ENCODE peak calls at places on chromosomes 4 and X, in nine cellular contexts. I is activated naive CD4-positive, alpha-beta T cell treated with anti-CD3 and anti-CD28 coated beads, Interleukin-2, amount 50 U/mL, for 72 hours; F is stimulated activated CD8-positive, alpha-beta memory T cell treated with anti-CD3 and anti-CD28 coated beads, Interleukin-7, amount 100 ng/mL, for 1 hour; U is astrocyte of the spinal cord; O is NCI-H2029; V is LHCN-M2; S is choroid plexus epithelial cell; M is WERI-Rb-1; T is activated T-helper 9 cell treated with anti-CD3 and anti-CD28 coated beads, Interleukin-2, amount 50 U/mL, for 16 hours. E is an unnamed sample.
A peak's percentile ranks its signal among the peaks of the same experiment; 100 is the strongest.

GRCh38 chrX:100874240-100874798 is at the start of gene NOX1:
- DNase-seq in S (peak; percentile 23), I (no peak), U (no peak), O (no peak), M (no peak), F (no peak), V (no peak), T (no peak), E (no peak)

GRCh38 chrX:101617211-101618191 is at the start of gene ARMCX6:
- DNase-seq in U (peak; percentile 73), T (peak; percentile 43), M (peak; percentile 74), V (peak; percentile 57), F (peak; percentile 45), I (peak; percentile 61), O (peak; percentile 29), S (peak; percentile 72), E (peak; percentile 77)

GRCh38 chrX:17564689-17565409 is 172.4 kb upstream of the SCML1 start:
- DNase-seq in I (no peak), U (no peak), V (peak; percentile 20), O (no peak), F (no peak), T (no peak), M (no peak), S (peak; percentile 37), E (no peak)

GRCh38 chr4:55356991-55357461 is 11.0 kb downstream of the SRD5A3 start:
- DNase-seq in V (peak; percentile 70), U (peak; percentile 17), T (no peak), I (no peak), O (peak; percentile 23), M (no peak), F (no peak), S (peak; percentile 64), E (no peak)

GRCh38 chrX:153921511-153922285 is 4.4 kb downstream of the ARHGAP4 start:
- DNase-seq in U (no peak), F (no peak), T (no peak), I (no peak), O (no peak), S (no peak), V (peak; percentile 68), M (peak; percentile 85), E (no peak)

GRCh38 chr4:577499-578450 is 1.7 kb upstream of the TMEM271 start:
- DNase-seq in F (no peak), I (peak; percentile 36), S (peak; percentile 17), V (peak; percentile 43), T (no peak), O (no peak), M (no peak), U (peak; percentile 2), E (no peak)

GRCh38 chr4:24473309-24473721 is 111.0 kb downstream of the DHX15 start:
- DNase-seq in M (peak; percentile 48), T (no peak), U (peak; percentile 37), V (peak; percentile 40), I (peak; percentile 3), F (no peak), O (no peak), S (peak; percentile 46), E (peak; percentile 58)

GRCh38 chrX:74925210-74926088 is at the start of gene NEXMIF:
- DNase-seq in O (peak; percentile 38), V (no peak), M (peak; percentile 30), T (no peak), I (no peak), F (no peak), U (no peak), S (peak; percentile 15), E (peak; percentile 59)

GRCh38 chrX:76148753-76149152 is 24.1 kb upstream of the PBDC1 start:
- DNase-seq in O (peak; percentile 10), S (peak; percentile 50), F (no peak), U (peak; percentile 62), I (peak; percentile 17), T (peak; percentile 8), V (peak; percentile 57), M (peak; percentile 27), E (peak; percentile 75)

GRCh38 chrX:9911479-9911878 is 55.7 kb upstream of the CLDN34 start:
- DNase-seq in F (no peak), O (no peak), U (peak; percentile 50), V (no peak), T (no peak), S (peak; percentile 65), I (no peak), M (no peak), E (no peak)

GRCh38 chr4:182978152-182978827 is 61.1 kb upstream of the DCTD start:
- DNase-seq in T (no peak), V (peak; percentile 91), I (no peak), F (no peak), S (peak; percentile 67), M (no peak), O (no peak), U (peak; percentile 47), E (peak; percentile 56)

GRCh38 chrX:97740044-97740443 is 856.3 kb downstream of the RPA4 start:
- DNase-seq in I (no peak), M (no peak), T (no peak), U (no peak), O (no peak), V (peak; percentile 0), F (no peak), S (no peak), E (no peak)

GRCh38 chrX:140764401-140764919 is 54.9 kb downstream of the LINC00632 start:
- DNase-seq in O (no peak), V (peak; percentile 42), T (no peak), I (no peak), F (no peak), M (no peak), U (peak; percentile 44), S (peak; percentile 41), E (peak; percentile 11)

GRCh38 chr4:147355849-147356248 is 125.0 kb upstream of the EDNRA start:
- DNase-seq in S (peak; percentile 97), M (no peak), T (no peak), U (peak; percentile 95), O (no peak), F (no peak), V (peak; percentile 99), I (no peak), E (no peak)

GRCh38 chr4:5967783-5968182 is 50.4 kb downstream of the C4orf50 start:
- DNase-seq in O (no peak), S (no peak), U (no peak), I (no peak), M (peak; percentile 21), V (no peak), F (no peak), T (no peak), E (no peak)

GRCh38 chr4:63302078-63302477 is 1107.2 kb downstream of the TECRL start:
- DNase-seq in M (no peak), V (no peak), U (no peak), I (no peak), O (no peak), T (no peak), F (no peak), S (no peak), E (no peak)

GRCh38 chr4:113935190-113935589 is 44.3 kb downstream of the ARSJ start:
- DNase-seq in V (no peak), M (no peak), O (no peak), I (no peak), S (peak; percentile 30), F (no peak), T (no peak), U (no peak), E (no peak)

GRCh38 chrX:46574941-46575381 is 1.4 kb downstream of the CHST7 start:
- DNase-seq in M (peak; percentile 18), F (no peak), O (peak; percentile 17), U (no peak), S (peak; percentile 27), V (no peak), T (peak; percentile 26), I (peak; percentile 44), E (peak; percentile 62)

GRCh38 chr4:150280081-150280950 is 202.1 kb downstream of the DCLK2 start:
- DNase-seq in I (no peak), O (no peak), V (peak; percentile 94), F (no peak), T (no peak), M (peak; percentile 84), S (peak; percentile 88), U (peak; percentile 94), E (no peak)

GRCh38 chr4:77669911-77670590 is 64.4 kb downstream of the CXCL13 start:
- DNase-seq in M (no peak), I (no peak), V (no peak), S (peak; percentile 32), T (no peak), F (no peak), O (peak; percentile 89), U (no peak), E (no peak)

GRCh38 chrX:39601193-39602085 is 496.3 kb downstream of the BCOR start:
- DNase-seq in S (no peak), T (no peak), V (no peak), O (no peak), F (no peak), U (no peak), I (no peak), M (peak; percentile 93), E (no peak)

GRCh38 chrX:20620301-20620700 is 353.6 kb upstream of the RPS6KA3 start:
- DNase-seq in I (no peak), V (peak; percentile 62), U (peak; percentile 35), M (no peak), F (no peak), S (no peak), O (no peak), T (no peak), E (no peak)

GRCh38 chrX:67524428-67524827 is 19.4 kb upstream of the AR start:
- DNase-seq in I (no peak), T (no peak), M (no peak), U (no peak), O (no peak), S (no peak), F (no peak), V (no peak), E (no peak)

GRCh38 chrX:43706786-43707185 is 50.7 kb downstream of the MAOA start:
- DNase-seq in S (peak; percentile 46), T (no peak), I (no peak), M (no peak), U (no peak), V (no peak), O (no peak), F (no peak), E (no peak)

GRCh38 chr4:10108818-10109783 is 7.5 kb downstream of the WDR1 start:
- DNase-seq in V (peak; percentile 46), S (peak; percentile 52), O (no peak), U (no peak), T (no peak), M (no peak), F (no peak), I (no peak), E (no peak)